ENCODE peak calls at places on chromosomes 16 and 17, in five cellular contexts. One of them, this sample, is unnamed.

GRCh38 chr17:39704821-39705551 is 5.1 kb downstream of the ERBB2 start:
- DNase-seq in NCI-H510A: no peak
- DNase-seq in H9: peak
- DNase-seq in DMS79 treated with DMSO at 0.1 percent for 48 hours: no peak
- DNase-seq in non-pigmented ciliary epithelial cell: no peak
- DNase-seq in this sample: no peak

GRCh38 chr16:51982715-51983680 is 563.9 kb downstream of the TOX3 start:
- DNase-seq in NCI-H510A: peak
- DNase-seq in H9: peak
- DNase-seq in DMS79 treated with DMSO at 0.1 percent for 48 hours: peak
- DNase-seq in non-pigmented ciliary epithelial cell: peak
- DNase-seq in this sample: no peak

GRCh38 chr16:23365602-23366240 is 63.6 kb downstream of the SCNN1B start:
- DNase-seq in NCI-H510A: no peak
- DNase-seq in H9: no peak
- DNase-seq in DMS79 treated with DMSO at 0.1 percent for 48 hours: no peak
- DNase-seq in non-pigmented ciliary epithelial cell: no peak
- DNase-seq in this sample: no peak

GRCh38 chr17:12729086-12729485 is 60.2 kb upstream of the ARHGAP44 start:
- DNase-seq in NCI-H510A: no peak
- DNase-seq in H9: peak
- DNase-seq in DMS79 treated with DMSO at 0.1 percent for 48 hours: no peak
- DNase-seq in non-pigmented ciliary epithelial cell: no peak
- DNase-seq in this sample: no peak

GRCh38 chr17:56431736-56432135 is 161.8 kb upstream of the NOG start:
- DNase-seq in NCI-H510A: no peak
- DNase-seq in H9: no peak
- DNase-seq in DMS79 treated with DMSO at 0.1 percent for 48 hours: no peak
- DNase-seq in non-pigmented ciliary epithelial cell: no peak
- DNase-seq in this sample: no peak

GRCh38 chr17:67392111-67392510 is 15.0 kb downstream of the PITPNC1 start:
- DNase-seq in NCI-H510A: no peak
- DNase-seq in H9: no peak
- DNase-seq in DMS79 treated with DMSO at 0.1 percent for 48 hours: no peak
- DNase-seq in non-pigmented ciliary epithelial cell: no peak
- DNase-seq in this sample: no peak

GRCh38 chr17:9363440-9364350 is 211.9 kb downstream of the STX8 start:
- DNase-seq in NCI-H510A: no peak
- DNase-seq in H9: no peak
- DNase-seq in DMS79 treated with DMSO at 0.1 percent for 48 hours: no peak
- DNase-seq in non-pigmented ciliary epithelial cell: no peak
- DNase-seq in this sample: no peak

GRCh38 chr17:46026815-46027125 is 27.7 kb downstream of the STH start:
- DNase-seq in NCI-H510A: no peak
- DNase-seq in H9: no peak
- DNase-seq in DMS79 treated with DMSO at 0.1 percent for 48 hours: no peak
- DNase-seq in non-pigmented ciliary epithelial cell: no peak
- DNase-seq in this sample: no peak

GRCh38 chr17:43020789-43021738 is 1.1 kb downstream of the VAT1 start:
- DNase-seq in NCI-H510A: no peak
- DNase-seq in H9: peak
- DNase-seq in DMS79 treated with DMSO at 0.1 percent for 48 hours: peak
- DNase-seq in non-pigmented ciliary epithelial cell: no peak
- DNase-seq in this sample: peak

GRCh38 chr16:79451196-79451816 is 149.2 kb downstream of the MAF start:
- DNase-seq in NCI-H510A: no peak
- DNase-seq in H9: no peak
- DNase-seq in DMS79 treated with DMSO at 0.1 percent for 48 hours: no peak
- DNase-seq in non-pigmented ciliary epithelial cell: no peak
- DNase-seq in this sample: no peak

GRCh38 chr17:13931752-13932477 is 137.4 kb upstream of the COX10 start:
- DNase-seq in NCI-H510A: no peak
- DNase-seq in H9: no peak
- DNase-seq in DMS79 treated with DMSO at 0.1 percent for 48 hours: no peak
- DNase-seq in non-pigmented ciliary epithelial cell: no peak
- DNase-seq in this sample: no peak

GRCh38 chr16:51825740-51826139 is 674.7 kb upstream of the SALL1 start:
- DNase-seq in NCI-H510A: no peak
- DNase-seq in H9: no peak
- DNase-seq in DMS79 treated with DMSO at 0.1 percent for 48 hours: no peak
- DNase-seq in non-pigmented ciliary epithelial cell: no peak
- DNase-seq in this sample: no peak

GRCh38 chr17:41710472-41711090 is 1.6 kb upstream of the GAST start:
- DNase-seq in NCI-H510A: no peak
- DNase-seq in H9: no peak
- DNase-seq in DMS79 treated with DMSO at 0.1 percent for 48 hours: peak
- DNase-seq in non-pigmented ciliary epithelial cell: no peak
- DNase-seq in this sample: no peak

GRCh38 chr17:29760279-29760721 is 137.6 kb upstream of the CORO6 start:
- DNase-seq in NCI-H510A: no peak
- DNase-seq in H9: no peak
- DNase-seq in DMS79 treated with DMSO at 0.1 percent for 48 hours: peak
- DNase-seq in non-pigmented ciliary epithelial cell: no peak
- DNase-seq in this sample: no peak

GRCh38 chr16:2963074-2963610 is 933 bp upstream of the KREMEN2 start:
- DNase-seq in NCI-H510A: no peak
- DNase-seq in H9: no peak
- DNase-seq in DMS79 treated with DMSO at 0.1 percent for 48 hours: no peak
- DNase-seq in non-pigmented ciliary epithelial cell: no peak
- DNase-seq in this sample: no peak

GRCh38 chr17:28041844-28042656 is 427 bp upstream of the NLK start:
- DNase-seq in NCI-H510A: no peak
- DNase-seq in H9: no peak
- DNase-seq in DMS79 treated with DMSO at 0.1 percent for 48 hours: peak
- DNase-seq in non-pigmented ciliary epithelial cell: no peak
- DNase-seq in this sample: no peak

GRCh38 chr17:65527381-65527780 is 34.1 kb downstream of the AXIN2 start:
- DNase-seq in NCI-H510A: no peak
- DNase-seq in H9: peak
- DNase-seq in DMS79 treated with DMSO at 0.1 percent for 48 hours: no peak
- DNase-seq in non-pigmented ciliary epithelial cell: no peak
- DNase-seq in this sample: no peak

GRCh38 chr17:46262271-46262670 is 32.7 kb upstream of the LRRC37A start:
- DNase-seq in NCI-H510A: no peak
- DNase-seq in H9: peak
- DNase-seq in DMS79 treated with DMSO at 0.1 percent for 48 hours: no peak
- DNase-seq in non-pigmented ciliary epithelial cell: no peak
- DNase-seq in this sample: no peak

GRCh38 chr17:74860229-74860998 is 729 bp upstream of the GRIN2C start:
- DNase-seq in NCI-H510A: no peak
- DNase-seq in H9: peak
- DNase-seq in DMS79 treated with DMSO at 0.1 percent for 48 hours: no peak
- DNase-seq in non-pigmented ciliary epithelial cell: no peak
- DNase-seq in this sample: peak

GRCh38 chr17:34979650-34980352 is 511 bp upstream of the LIG3 start:
- DNase-seq in NCI-H510A: peak
- DNase-seq in H9: no peak
- DNase-seq in DMS79 treated with DMSO at 0.1 percent for 48 hours: no peak
- DNase-seq in non-pigmented ciliary epithelial cell: no peak
- DNase-seq in this sample: no peak

GRCh38 chr16:48384305-48384981 is 770 bp downstream of the SIAH1 start:
- DNase-seq in NCI-H510A: no peak
- DNase-seq in H9: peak
- DNase-seq in DMS79 treated with DMSO at 0.1 percent for 48 hours: no peak
- DNase-seq in non-pigmented ciliary epithelial cell: no peak
- DNase-seq in this sample: peak

GRCh38 chr17:78737332-78737731 is 44.7 kb downstream of the CYTH1 start:
- DNase-seq in NCI-H510A: no peak
- DNase-seq in H9: no peak
- DNase-seq in DMS79 treated with DMSO at 0.1 percent for 48 hours: peak
- DNase-seq in non-pigmented ciliary epithelial cell: no peak
- DNase-seq in this sample: no peak